ENCODE peak calls at places on chromosomes 11 and 22, in five cellular contexts. E is choroid plexus epithelial cell, P is mammary epithelial cell, F is type B pancreatic cell, Q is AG04450. N is an unnamed sample.
A peak's percentile ranks its signal among the peaks of the same experiment; 100 is the strongest.

GRCh38 chr11:117189941-117190544 is 9.1 kb upstream of the TAGLN start:
- DNase-seq in E (no peak), P (no peak), F (no peak), Q (no peak), N (peak; percentile 16)

GRCh38 chr11:131389582-131389981 is 19.2 kb downstream of the NTM start:
- DNase-seq in E (no peak), P (no peak), F (no peak), Q (no peak), N (no peak)

GRCh38 chr11:45025716-45026492 is 75.2 kb upstream of the TP53I11 start:
- DNase-seq in E (peak; percentile 48), P (no peak), F (no peak), Q (no peak), N (no peak)

GRCh38 chr11:45541693-45542434 is 123.6 kb downstream of the CHST1 start:
- DNase-seq in E (no peak), P (no peak), F (no peak), Q (no peak), N (no peak)

GRCh38 chr22:29842740-29843139 is 4.7 kb upstream of the ASCC2 start:
- DNase-seq in E (peak; percentile 84), P (peak; percentile 90), F (no peak), Q (peak; percentile 30), N (peak; percentile 36)

GRCh38 chr11:72924568-72925190 is 110.5 kb downstream of the ATG16L2 start:
- DNase-seq in E (peak; percentile 80), P (peak; percentile 21), F (no peak), Q (no peak), N (no peak)

GRCh38 chr11:120324932-120325810 is at the start of gene TLCD5:
- DNase-seq in E (peak; percentile 76), P (peak; percentile 60), F (peak; percentile 85), Q (no peak), N (no peak)

GRCh38 chr22:19870153-19871022 is 15.7 kb upstream of the GNB1L start:
- DNase-seq in E (no peak), P (no peak), F (peak; percentile 65), Q (no peak), N (no peak)

GRCh38 chr11:1153105-1153950 is 4.4 kb upstream of the MUC5AC start:
- DNase-seq in E (no peak), P (no peak), F (peak; percentile 66), Q (no peak), N (no peak)

GRCh38 chr11:19918302-19919049 is 205.8 kb downstream of the NAV2 start:
- DNase-seq in E (peak; percentile 64), P (no peak), F (no peak), Q (no peak), N (no peak)

GRCh38 chr11:82939456-82939855 is 37.9 kb downstream of the DDIAS start:
- DNase-seq in E (no peak), P (peak; percentile 58), F (no peak), Q (no peak), N (no peak)

GRCh38 chr11:17401841-17402240 is 13.4 kb upstream of the KCNJ11 start:
- DNase-seq in E (no peak), P (no peak), F (no peak), Q (no peak), N (peak; percentile 15)

GRCh38 chr22:31248138-31248745 is 36.1 kb downstream of the LIMK2 start:
- DNase-seq in E (peak; percentile 97), P (peak; percentile 92), F (no peak), Q (peak; percentile 80), N (peak; percentile 55)

GRCh38 chr11:14554959-14555358 is 34.8 kb upstream of the PSMA1 start:
- DNase-seq in E (peak; percentile 58), P (no peak), F (no peak), Q (no peak), N (no peak)

GRCh38 chr11:121688860-121689614 is 236.3 kb upstream of the SORL1-AS1 start:
- DNase-seq in E (no peak), P (no peak), F (no peak), Q (no peak), N (no peak)

GRCh38 chr22:19958083-19959042 is 16.7 kb upstream of the TXNRD2 start:
- DNase-seq in E (peak; percentile 31), P (no peak), F (no peak), Q (no peak), N (no peak)

GRCh38 chr11:120115272-120116000 is 22.5 kb downstream of the TRIM29 start:
- DNase-seq in E (no peak), P (no peak), F (no peak), Q (no peak), N (no peak)

GRCh38 chr22:30823015-30823370 is 128.3 kb downstream of the OSBP2 start:
- DNase-seq in E (peak; percentile 14), P (no peak), F (no peak), Q (no peak), N (no peak)

GRCh38 chr11:114472661-114473060 is 33.4 kb downstream of the REXO2 start:
- DNase-seq in E (no peak), P (no peak), F (no peak), Q (no peak), N (no peak)

GRCh38 chr11:1874406-1875092 is 17.1 kb downstream of the PRR33 start:
- DNase-seq in E (no peak), P (no peak), F (no peak), Q (no peak), N (no peak)

GRCh38 chr11:1202154-1202775 is 20.6 kb upstream of the MUC5B start:
- DNase-seq in E (no peak), P (no peak), F (peak; percentile 66), Q (no peak), N (peak; percentile 41)

GRCh38 chr22:30695351-30695762 is 683 bp downstream of the OSBP2 start:
- DNase-seq in E (no peak), P (no peak), F (no peak), Q (no peak), N (no peak)

GRCh38 chr22:43199541-43199940 is 12.6 kb upstream of the TTLL12 start:
- DNase-seq in E (no peak), P (no peak), F (no peak), Q (no peak), N (no peak)

GRCh38 chr22:49601614-49602321 is 225.9 kb downstream of the BRD1 start:
- DNase-seq in E (no peak), P (no peak), F (no peak), Q (no peak), N (no peak)

GRCh38 chr22:50243704-50244419 is 961 bp downstream of the TUBGCP6 start:
- DNase-seq in E (peak; percentile 21), P (no peak), F (no peak), Q (no peak), N (no peak)

GRCh38 chr11:62497132-62497915 is 49.3 kb downstream of the AHNAK start:
- DNase-seq in E (peak; percentile 74), P (peak; percentile 84), F (no peak), Q (no peak), N (peak; percentile 54)
- TF ChIP-seq CTCF in E (peak; percentile 29), P (peak; percentile 44), F (peak; percentile 44), Q (no peak), N (peak; percentile 70)

GRCh38 chr11:62708423-62709261 is 1.2 kb downstream of the GNG3 start:
- DNase-seq in E (no peak), P (peak; percentile 34), F (no peak), Q (no peak), N (no peak)
- TF ChIP-seq CTCF in E (no peak), P (no peak), F (no peak), Q (no peak), N (no peak)

GRCh38 chr11:69912911-69913451 is 93.8 kb upstream of the FGF3 start:
- DNase-seq in E (peak; percentile 43), P (no peak), F (no peak), Q (no peak), N (peak; percentile 27)
- TF ChIP-seq CTCF in E (peak; percentile 57), P (peak; percentile 36), F (peak; percentile 46), Q (peak; percentile 39), N (no peak)

DNA sequence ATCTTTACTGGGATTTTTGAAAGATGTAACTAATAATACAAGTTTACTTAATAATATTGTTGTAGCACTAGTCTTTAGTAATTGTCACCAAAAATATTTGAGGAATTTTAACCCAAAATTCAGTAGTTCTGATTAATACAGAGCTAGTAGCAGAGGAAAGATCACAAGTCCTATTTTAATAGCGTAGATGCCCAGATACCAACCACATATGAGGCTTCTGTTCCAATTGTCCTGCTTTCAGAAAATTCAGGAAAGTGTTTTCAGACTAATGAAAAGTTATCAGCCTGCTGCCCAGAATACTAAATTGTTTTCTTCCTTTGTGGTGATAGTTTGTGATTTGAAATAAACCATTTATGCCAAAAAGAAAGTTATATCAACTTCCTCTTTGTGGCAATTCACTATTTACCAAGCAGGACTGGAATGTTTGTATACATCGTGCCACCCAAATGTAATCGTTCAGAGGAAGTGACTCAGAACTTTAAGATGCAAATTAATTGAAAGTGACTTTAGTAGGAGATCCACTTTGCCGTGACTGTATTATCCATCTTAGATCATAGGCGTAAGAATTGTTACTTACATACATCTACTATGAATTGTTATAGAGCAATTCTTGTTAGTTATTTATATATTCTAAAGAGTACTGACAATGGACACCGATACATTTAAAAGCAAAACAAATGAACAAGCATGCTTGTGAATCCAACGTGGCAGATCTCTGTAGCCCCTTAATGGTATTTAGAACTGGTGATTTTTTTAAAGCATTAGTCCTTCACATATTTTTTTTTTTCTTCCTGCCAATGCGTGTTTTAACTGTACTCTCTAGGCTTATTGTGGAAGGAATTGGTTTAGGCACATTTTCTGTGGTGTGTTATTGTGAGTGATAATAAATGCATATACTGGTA is 231.0 kb downstream of the DDX10 start:
- DNase-seq in E (peak; percentile 45), P (peak; percentile 49), F (no peak), Q (no peak), N (no peak)
- TF ChIP-seq CTCF in E (no peak), P (no peak), F (no peak), Q (no peak), N (no peak)

DNA sequence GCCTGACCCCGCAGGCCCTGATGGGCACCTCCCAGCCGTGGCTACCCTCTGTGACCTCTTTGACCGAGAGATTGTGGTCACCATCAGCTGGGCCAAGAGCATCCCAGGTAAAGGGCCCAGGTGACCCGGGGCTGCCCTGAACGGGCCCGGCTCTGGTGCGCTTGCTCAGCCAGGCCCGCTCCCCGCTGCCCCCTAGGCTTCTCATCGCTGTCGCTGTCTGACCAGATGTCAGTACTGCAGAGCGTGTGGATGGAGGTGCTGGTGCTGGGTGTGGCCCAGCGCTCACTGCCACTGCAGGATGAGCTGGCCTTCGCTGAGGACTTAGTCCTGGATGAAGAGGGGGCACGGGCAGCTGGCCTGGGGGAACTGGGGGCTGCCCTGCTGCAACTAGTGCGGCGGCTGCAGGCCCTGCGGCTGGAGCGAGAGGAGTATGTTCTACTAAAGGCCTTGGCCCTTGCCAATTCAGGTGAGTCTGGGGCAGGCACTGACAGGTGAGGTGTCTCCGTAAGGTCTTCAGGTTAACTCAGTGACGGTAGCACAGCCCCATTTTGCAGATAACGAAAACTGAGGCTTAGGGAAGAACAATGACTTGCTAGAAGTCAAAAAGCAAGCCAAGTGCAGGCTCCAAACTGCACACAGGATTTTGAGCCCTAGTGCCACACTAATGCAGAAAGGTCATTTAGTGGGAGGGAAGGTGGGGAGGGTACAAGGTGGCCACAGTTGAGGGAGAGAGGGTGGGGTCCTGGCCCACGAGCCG is 2.4 kb downstream of the TRMT112 start:
- DNase-seq in E (no peak), P (no peak), F (no peak), Q (no peak), N (no peak)
- TF ChIP-seq CTCF in E (no peak), P (no peak), F (no peak), Q (no peak), N (no peak)

N was measured in CD14-positive monocyte.